ENCODE peak calls at places on chromosomes 5 and 9, in six cellular contexts. One of them, this sample, is unnamed.

GRCh38 chr5:1281038-1281882 is 13.6 kb downstream of the TERT start:
- DNase-seq in cardiac septum: peak
- DNase-seq in PC-3: no peak
- DNase-seq in H4: no peak
- DNase-seq in uterus: no peak
- DNase-seq in endodermal cell: no peak
- DNase-seq in this sample: no peak

GRCh38 chr5:33867236-33867635 is 24.6 kb downstream of the ADAMTS12 start:
- DNase-seq in H4: no peak
- DNase-seq in endodermal cell: no peak
- DNase-seq in PC-3: no peak
- DNase-seq in uterus: no peak
- DNase-seq in cardiac septum: no peak
- DNase-seq in this sample: no peak

GRCh38 chr9:17160327-17160726 is 25.5 kb downstream of the CNTLN start:
- DNase-seq in endodermal cell: no peak
- DNase-seq in PC-3: no peak
- DNase-seq in H4: no peak
- DNase-seq in cardiac septum: no peak
- DNase-seq in uterus: no peak
- DNase-seq in this sample: no peak

GRCh38 chr5:34529581-34530331 is 126.4 kb upstream of the RAI14 start:
- DNase-seq in uterus: no peak
- DNase-seq in cardiac septum: no peak
- DNase-seq in PC-3: no peak
- DNase-seq in H4: no peak
- DNase-seq in endodermal cell: no peak
- DNase-seq in this sample: no peak

GRCh38 chr5:100900796-100901731 is 2.0 kb downstream of the ST8SIA4 start:
- DNase-seq in H4: no peak
- DNase-seq in uterus: peak
- DNase-seq in cardiac septum: peak
- DNase-seq in endodermal cell: peak
- DNase-seq in PC-3: peak
- DNase-seq in this sample: peak

GRCh38 chr9:21110708-21111576 is 30.7 kb downstream of the IFNW1 start:
- DNase-seq in uterus: no peak
- DNase-seq in PC-3: peak
- DNase-seq in endodermal cell: no peak
- DNase-seq in H4: peak
- DNase-seq in cardiac septum: no peak
- DNase-seq in this sample: peak

GRCh38 chr9:76613980-76614379 is 150.3 kb upstream of the PCA3 start:
- DNase-seq in PC-3: no peak
- DNase-seq in uterus: no peak
- DNase-seq in cardiac septum: no peak
- DNase-seq in H4: no peak
- DNase-seq in endodermal cell: no peak
- DNase-seq in this sample: no peak

GRCh38 chr5:32852535-32852934 is 141.4 kb downstream of the NPR3 start:
- DNase-seq in PC-3: peak
- DNase-seq in H4: peak
- DNase-seq in uterus: no peak
- DNase-seq in endodermal cell: peak
- DNase-seq in cardiac septum: no peak
- DNase-seq in this sample: no peak

GRCh38 chr5:54900906-54901725 is 84.3 kb downstream of the ESM1 start:
- DNase-seq in uterus: peak
- DNase-seq in PC-3: peak
- DNase-seq in cardiac septum: no peak
- DNase-seq in endodermal cell: no peak
- DNase-seq in H4: no peak
- DNase-seq in this sample: no peak

GRCh38 chr5:167587768-167588167 is 703.7 kb upstream of the WWC1 start:
- DNase-seq in H4: peak
- DNase-seq in PC-3: peak
- DNase-seq in uterus: no peak
- DNase-seq in endodermal cell: peak
- DNase-seq in cardiac septum: no peak
- DNase-seq in this sample: no peak

GRCh38 chr5:178143246-178143645 is 10.4 kb downstream of the NHP2 start:
- DNase-seq in uterus: no peak
- DNase-seq in H4: no peak
- DNase-seq in endodermal cell: no peak
- DNase-seq in PC-3: no peak
- DNase-seq in cardiac septum: no peak
- DNase-seq in this sample: no peak

GRCh38 chr9:131707677-131708612 is 31.9 kb downstream of the RAPGEF1 start:
- DNase-seq in endodermal cell: no peak
- DNase-seq in uterus: no peak
- DNase-seq in PC-3: peak
- DNase-seq in cardiac septum: no peak
- DNase-seq in H4: peak
- DNase-seq in this sample: no peak

GRCh38 chr5:133990396-133990795 is 14.4 kb downstream of the VDAC1 start:
- DNase-seq in cardiac septum: no peak
- DNase-seq in H4: no peak
- DNase-seq in endodermal cell: no peak
- DNase-seq in uterus: no peak
- DNase-seq in PC-3: no peak
- DNase-seq in this sample: no peak

GRCh38 chr5:142080248-142080647 is 28.3 kb upstream of the NDFIP1 start:
- DNase-seq in H4: no peak
- DNase-seq in uterus: no peak
- DNase-seq in endodermal cell: peak
- DNase-seq in PC-3: no peak
- DNase-seq in cardiac septum: no peak
- DNase-seq in this sample: no peak

GRCh38 chr9:34612788-34613390 is 992 bp upstream of the RPP25L start:
- DNase-seq in uterus: peak
- DNase-seq in PC-3: peak
- DNase-seq in cardiac septum: no peak
- DNase-seq in H4: peak
- DNase-seq in endodermal cell: peak
- DNase-seq in this sample: peak

GRCh38 chr5:88732181-88732633 is 150.8 kb downstream of the MEF2C start:
- DNase-seq in H4: no peak
- DNase-seq in cardiac septum: no peak
- DNase-seq in endodermal cell: no peak
- DNase-seq in PC-3: no peak
- DNase-seq in uterus: peak
- DNase-seq in this sample: peak

GRCh38 chr5:67693956-67694564 is 497.5 kb upstream of the CD180 start:
- DNase-seq in endodermal cell: no peak
- DNase-seq in cardiac septum: peak
- DNase-seq in H4: no peak
- DNase-seq in PC-3: no peak
- DNase-seq in uterus: peak
- DNase-seq in this sample: no peak

GRCh38 chr9:38680827-38681226 is 39.1 kb downstream of the FAM240B start:
- DNase-seq in H4: no peak
- DNase-seq in endodermal cell: no peak
- DNase-seq in cardiac septum: no peak
- DNase-seq in PC-3: peak
- DNase-seq in uterus: no peak
- DNase-seq in this sample: no peak

GRCh38 chr9:21432640-21433425 is 7.4 kb upstream of the IFNA1 start:
- DNase-seq in PC-3: no peak
- DNase-seq in endodermal cell: no peak
- DNase-seq in cardiac septum: no peak
- DNase-seq in H4: no peak
- DNase-seq in uterus: no peak
- DNase-seq in this sample: no peak

GRCh38 chr5:15463231-15463630 is 36.7 kb upstream of the FBXL7 start:
- DNase-seq in PC-3: no peak
- DNase-seq in cardiac septum: no peak
- DNase-seq in uterus: no peak
- DNase-seq in endodermal cell: peak
- DNase-seq in H4: no peak
- DNase-seq in this sample: no peak

This sample was measured in GM10248.